ENCODE peak calls at places on chromosomes 16 and 17, in eight cellular contexts. V is NCI-H526; H is mucosa of descending colon; R is brain microvascular endothelial cell; Y is activated T-cell treated with anti-CD3 and anti-CD28 coated beads, Interleukin-2, amount 50 U/mL, for 72 hours; T is IMR-90; S is NCI-H1436; E is fibroblast of the conjunctiva. Q is an unnamed sample.

GRCh38 chr17:27529230-27529796 is 73.1 kb downstream of the KSR1 start:
- DNase-seq in H (no peak), V (peak), S (no peak), E (no peak), T (peak), Y (no peak), R (no peak), Q (no peak)

GRCh38 chr16:16155234-16155633 is 68.1 kb downstream of the ABCC6 start:
- DNase-seq in S (no peak), R (no peak), V (no peak), Y (no peak), T (no peak), H (no peak), E (no peak), Q (no peak)

GRCh38 chr16:27483624-27484023 is 66.1 kb downstream of the GTF3C1 start:
- DNase-seq in R (no peak), Y (no peak), H (no peak), E (no peak), V (no peak), S (no peak), T (no peak), Q (no peak)

GRCh38 chr16:35690413-35690812 is 2231.0 kb downstream of the TP53TG3F start:
- DNase-seq in V (no peak), T (no peak), H (no peak), R (no peak), S (no peak), Y (no peak), E (no peak), Q (no peak)

GRCh38 chr16:28193530-28194423 is 18.0 kb downstream of the XPO6 start:
- DNase-seq in S (no peak), H (no peak), V (no peak), T (peak), Y (peak), R (peak), E (peak), Q (peak)

GRCh38 chr17:15092762-15093161 is 172.4 kb downstream of the PMP22 start:
- DNase-seq in V (no peak), H (no peak), R (peak), S (no peak), T (peak), Y (no peak), E (peak), Q (peak)

GRCh38 chr17:46013502-46014165 is 14.6 kb downstream of the STH start:
- DNase-seq in R (peak), Y (no peak), V (no peak), H (no peak), T (peak), S (no peak), E (peak), Q (peak)

GRCh38 chr17:39196820-39197331 is 593 bp downstream of the CACNB1 start:
- DNase-seq in H (peak), S (peak), T (no peak), V (peak), R (no peak), Y (no peak), E (no peak), Q (peak)

GRCh38 chr17:42428141-42428944 is 5.3 kb upstream of the CAVIN1 start:
- DNase-seq in Y (peak), V (peak), T (peak), S (peak), E (peak), H (peak), R (peak), Q (peak)

GRCh38 chr17:49585422-49586027 is 9.9 kb downstream of the NXPH3 start:
- DNase-seq in V (peak), R (no peak), S (no peak), E (no peak), T (no peak), Y (no peak), H (no peak), Q (no peak)

GRCh38 chr16:70579248-70579647 is 55.6 kb downstream of the SF3B3 start:
- DNase-seq in R (no peak), V (no peak), S (no peak), T (no peak), H (no peak), E (no peak), Y (no peak), Q (no peak)

GRCh38 chr16:4651842-4652241 is 27.2 kb downstream of the MGRN1 start:
- DNase-seq in E (no peak), V (no peak), H (no peak), Y (no peak), S (no peak), T (no peak), R (no peak), Q (no peak)

GRCh38 chr17:71237903-71238538 is 882.8 kb upstream of the SOX9 start:
- DNase-seq in S (peak), V (peak), Y (no peak), H (no peak), E (peak), T (peak), R (peak), Q (peak)

GRCh38 chr17:46947236-46947635 is 24.3 kb downstream of the GOSR2 start:
- DNase-seq in Y (no peak), E (no peak), T (no peak), R (no peak), H (no peak), V (no peak), S (no peak), Q (no peak)

GRCh38 chr17:57433396-57433944 is 177.1 kb downstream of the MSI2 start:
- DNase-seq in R (no peak), Y (no peak), T (no peak), E (no peak), V (no peak), H (no peak), S (no peak), Q (no peak)

GRCh38 chr16:3787924-3788661 is 70.8 kb upstream of the TRAP1 start:
- DNase-seq in S (no peak), V (no peak), T (no peak), Y (no peak), H (no peak), E (no peak), R (no peak), Q (no peak)

GRCh38 chr17:49944451-49944850 is 24.5 kb upstream of the DLX4 start:
- DNase-seq in H (no peak), S (peak), E (no peak), V (no peak), R (no peak), T (no peak), Y (no peak), Q (no peak)

GRCh38 chr16:88066680-88067529 is 115.7 kb downstream of the BANP start:
- DNase-seq in T (no peak), E (no peak), Y (no peak), H (no peak), R (no peak), S (no peak), V (peak), Q (no peak)

GRCh38 chr17:1725642-1726511 is 1.4 kb downstream of the WDR81 start:
- DNase-seq in V (no peak), S (no peak), H (no peak), T (no peak), Y (no peak), E (no peak), R (no peak), Q (no peak)

GRCh38 chr17:80474231-80474932 is 2.0 kb downstream of the NPTX1 start:
- DNase-seq in H (no peak), T (peak), Y (peak), V (peak), R (no peak), E (peak), S (no peak), Q (peak)

GRCh38 chr16:88864521-88864920 is 1.9 kb downstream of the PABPN1L start:
- DNase-seq in S (no peak), Y (no peak), T (no peak), E (no peak), V (no peak), R (no peak), H (no peak), Q (no peak)

GRCh38 chr17:80528521-80528920 is 16.1 kb upstream of the RPTOR start:
- DNase-seq in Y (no peak), V (no peak), T (no peak), H (no peak), R (no peak), E (no peak), S (no peak), Q (no peak)

GRCh38 chr17:1713878-1714487 is 3.8 kb upstream of the TLCD2 start:
- DNase-seq in H (peak), V (peak), S (peak), Y (no peak), T (peak), R (no peak), E (no peak), Q (peak)